ENCODE peak calls at places on chromosomes 2 and 18, in four cellular contexts. A, E, M and I are unnamed samples.

GRCh38 chr2:24049485-24050021 is at the start of gene FKBP1B:
- DNase-seq in E (peak; percentile 94), A (peak; percentile 60), M (peak; percentile 80), I (no peak)

GRCh38 chr2:112960230-112960825 is 17.5 kb upstream of the IL36G start:
- DNase-seq in A (no peak), E (no peak), M (no peak), I (peak; percentile 60)

GRCh38 chr2:190802133-190802532 is 78.5 kb upstream of the GLS start:
- DNase-seq in M (no peak), E (no peak), A (no peak), I (no peak)

GRCh38 chr2:64478502-64479230 is 24.7 kb downstream of the LGALSL start:
- DNase-seq in A (no peak), M (no peak), E (no peak), I (no peak)

GRCh38 chr2:12262681-12263436 is 453.9 kb upstream of the TRIB2 start:
- DNase-seq in E (no peak), A (no peak), M (no peak), I (no peak)

GRCh38 chr18:11237066-11237465 is 87.7 kb upstream of the PIEZO2 start:
- DNase-seq in M (no peak), A (no peak), E (no peak), I (no peak)

GRCh38 chr2:41294331-41294730 is 753.5 kb upstream of the PKDCC start:
- DNase-seq in M (no peak), E (no peak), A (no peak), I (no peak)

GRCh38 chr2:164913011-164913410 is 42.3 kb downstream of the SLC38A11 start:
- DNase-seq in A (no peak), E (no peak), M (no peak), I (no peak)

GRCh38 chr18:63159590-63159989 is 160.0 kb downstream of the BCL2 start:
- DNase-seq in M (no peak), E (no peak), A (no peak), I (no peak)
- H3K4me1 ChIP-seq in M (peaks cover 30% of the 10 kb centered on the region), E (no peaks in the 10 kb centered on the region), A (peaks cover 9% of the 10 kb centered on the region), I (peaks cover 69% of the 10 kb centered on the region)

DNA sequence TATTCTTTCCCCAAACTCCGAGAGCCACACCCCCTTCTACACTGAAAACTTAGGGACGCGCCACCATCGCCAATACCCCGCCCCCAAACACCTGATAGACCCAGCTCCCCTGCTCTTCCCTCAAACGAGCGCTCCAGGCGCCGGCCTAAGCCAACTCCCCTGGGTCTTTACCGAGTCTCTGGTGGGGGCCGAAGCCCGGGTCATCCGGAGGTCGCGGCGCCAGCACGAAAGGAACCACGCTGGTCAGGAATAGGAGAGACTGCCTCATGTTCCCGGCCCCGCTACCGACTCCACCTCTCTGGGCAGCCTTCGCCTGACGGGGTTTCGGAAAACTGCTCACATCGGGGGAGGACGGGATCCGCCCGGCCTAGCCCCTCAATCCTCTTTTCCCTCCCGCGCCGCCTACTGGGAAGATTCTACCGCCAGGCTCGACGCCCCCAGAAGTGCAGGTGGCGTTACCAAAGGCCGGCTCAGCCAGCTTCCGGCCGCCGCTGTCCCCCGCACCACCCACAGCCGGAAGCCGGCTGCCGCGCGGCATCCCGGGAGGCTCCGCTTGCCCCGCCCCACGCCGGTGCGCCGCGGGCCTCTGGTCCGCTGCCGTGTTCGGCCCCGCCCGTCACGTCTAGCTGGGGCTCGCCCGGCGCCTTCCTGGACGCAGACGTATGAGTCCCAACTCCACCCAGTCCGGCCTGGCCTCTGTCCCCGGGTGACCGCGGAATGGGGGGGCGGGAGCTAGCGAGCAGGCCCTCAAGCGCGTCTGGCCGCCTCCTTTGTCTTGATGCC is at the start of gene ADAM17:
- DNase-seq in A (peak; percentile 95), M (peak; percentile 97), E (peak; percentile 93), I (peak; percentile 99)
- TF ChIP-seq CTCF in A (peak; percentile 89), M (no peak), E (peak; percentile 31), I (peak; percentile 68)

GRCh38 chr2:58594175-58594574 is 353.1 kb upstream of the FANCL start:
- DNase-seq in E (peak; percentile 52), M (no peak), A (peak; percentile 21), I (no peak)
- TF ChIP-seq POLR2AphosphoS5 in E (peak; percentile 51), M (no peak), A (no peak), I (no peak)

DNA sequence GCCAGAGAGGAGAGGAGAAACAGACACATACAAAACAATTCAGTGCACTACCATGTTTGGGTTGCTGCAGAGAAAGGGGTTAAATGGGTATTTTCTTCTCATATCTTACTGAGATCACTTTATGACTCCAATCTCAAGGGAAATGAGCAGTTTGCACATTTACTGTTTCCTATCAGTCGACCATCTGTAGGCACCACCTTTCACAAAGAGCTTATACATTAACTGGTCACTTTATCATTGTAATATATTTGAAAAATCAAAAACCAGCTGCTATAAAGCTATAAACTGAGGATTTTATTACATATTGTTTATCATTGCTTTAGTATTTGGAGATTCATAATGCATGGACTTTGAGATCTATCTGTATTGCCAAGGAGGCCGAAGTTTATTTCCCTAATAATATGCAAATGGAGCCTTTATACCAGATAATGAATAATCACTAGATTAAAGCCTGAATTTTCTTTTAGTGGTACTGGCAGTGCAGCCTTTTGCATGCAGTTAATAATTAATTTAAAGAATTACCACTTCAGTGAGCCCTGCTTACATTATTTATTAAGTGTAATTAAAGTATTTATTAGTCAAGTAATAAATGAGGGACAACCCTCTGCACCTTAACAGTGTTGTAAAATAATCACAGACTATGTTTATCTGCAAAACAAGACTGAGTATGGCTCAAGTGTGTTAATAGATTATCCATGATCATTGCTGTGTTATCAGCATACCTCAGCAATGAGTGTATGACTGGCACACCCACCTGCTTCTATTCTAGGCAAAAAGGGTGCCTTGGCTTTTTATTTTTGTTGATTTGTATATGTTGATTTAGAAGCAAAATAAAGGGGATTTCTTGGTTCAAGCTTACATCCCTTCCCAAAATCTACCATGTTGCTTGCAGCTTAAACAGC is 167.7 kb upstream of the SLC14A2 start:
- DNase-seq in E (no peak), A (no peak), M (no peak), I (no peak)
- H3K4me1 ChIP-seq in E (no peaks in the 10 kb centered on the region), A (no peaks in the 10 kb centered on the region), M (no peaks in the 10 kb centered on the region), I (peaks cover 22% of the 10 kb centered on the region)

DNA sequence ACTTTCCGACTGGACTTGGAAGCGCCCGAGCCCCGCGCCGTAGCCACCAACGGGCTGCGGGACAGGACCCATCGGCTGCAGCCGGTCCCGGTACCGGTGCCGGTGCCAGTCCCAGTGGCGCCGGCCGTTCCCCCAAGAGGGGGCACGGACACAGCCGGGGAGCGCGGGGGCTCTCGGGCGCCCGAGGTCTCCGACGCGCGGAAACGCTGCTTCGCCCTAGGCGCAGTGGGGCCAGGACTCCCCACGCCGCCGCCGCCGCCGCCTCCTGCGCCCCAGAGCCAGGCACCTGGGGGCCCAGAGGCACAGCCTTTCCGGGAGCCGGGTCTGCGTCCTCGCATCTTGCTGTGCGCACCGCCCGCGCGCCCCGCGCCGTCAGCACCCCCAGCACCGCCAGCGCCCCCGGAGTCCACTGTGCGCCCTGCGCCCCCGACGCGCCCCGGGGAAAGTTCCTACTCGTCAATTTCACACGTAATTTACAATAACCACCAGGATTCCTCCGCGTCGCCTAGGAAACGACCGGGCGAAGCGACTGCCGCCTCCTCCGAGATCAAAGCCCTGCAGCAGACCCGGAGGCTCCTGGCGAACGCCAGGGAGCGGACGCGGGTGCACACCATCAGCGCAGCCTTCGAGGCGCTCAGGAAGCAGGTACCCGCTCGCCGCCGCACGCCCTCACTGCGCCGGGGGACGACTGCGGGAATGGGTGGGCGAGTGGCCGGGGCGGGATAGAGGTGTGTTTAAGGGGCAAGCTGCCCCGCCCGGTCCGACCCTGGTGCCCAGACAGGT is 713 bp downstream of the ATOH8 start:
- DNase-seq in E (peak; percentile 43), M (peak; percentile 46), A (peak; percentile 77), I (no peak)
- TF ChIP-seq CTCF in E (no peak), M (no peak), A (no peak), I (peak; percentile 35)